ENCODE peak calls at places on chromosomes 4 and X, in eight cellular contexts. O, H, S, U, J, Z, A and Y are unnamed samples.

GRCh38 chr4:124713213-124713592 is 671 bp upstream of the ANKRD50 start:
- DNase-seq in O (peak), H (peak), S (peak), U (peak), J (peak), Z (no peak), A (peak), Y (peak)

GRCh38 chrX:150324035-150324728 is 38.9 kb upstream of the MAMLD1 start:
- DNase-seq in O (no peak), H (peak), S (no peak), U (no peak), J (no peak), Z (peak), A (peak), Y (no peak)

GRCh38 chr4:4869380-4869723 is 9.9 kb downstream of the MSX1 start:
- DNase-seq in O (no peak), H (no peak), S (no peak), U (no peak), J (peak), Z (no peak), A (no peak), Y (no peak)

GRCh38 chrX:68432648-68433047 is 647 bp downstream of the OPHN1 start:
- DNase-seq in O (no peak), H (no peak), S (no peak), U (no peak), J (no peak), Z (no peak), A (peak), Y (no peak)

GRCh38 chrX:19059063-19059462 is 63.2 kb downstream of the ADGRG2 start:
- DNase-seq in O (no peak), H (no peak), S (no peak), U (no peak), J (no peak), Z (no peak), A (no peak), Y (peak)

GRCh38 chrX:7574325-7574724 is 268.6 kb upstream of the VCX start:
- DNase-seq in O (peak), H (peak), S (no peak), U (no peak), J (peak), Z (no peak), A (peak), Y (no peak)

GRCh38 chr4:6885953-6886557 is 23.6 kb upstream of the TBC1D14 start:
- DNase-seq in O (peak), H (peak), S (peak), U (no peak), J (no peak), Z (no peak), A (peak), Y (peak)

GRCh38 chr4:55346851-55347255 is 811 bp downstream of the SRD5A3 start:
- DNase-seq in O (no peak), H (no peak), S (no peak), U (no peak), J (no peak), Z (no peak), A (no peak), Y (no peak)

GRCh38 chr4:97990409-97990808 is 152.9 kb downstream of the STPG2 start:
- DNase-seq in O (no peak), H (no peak), S (no peak), U (no peak), J (no peak), Z (no peak), A (no peak), Y (no peak)

GRCh38 chr4:65170768-65171514 is 499.3 kb downstream of the EPHA5 start:
- DNase-seq in O (no peak), H (no peak), S (no peak), U (no peak), J (no peak), Z (no peak), A (no peak), Y (no peak)

GRCh38 chr4:36386691-36387090 is 105.3 kb downstream of the DTHD1 start:
- DNase-seq in O (peak), H (no peak), S (no peak), U (no peak), J (no peak), Z (no peak), A (no peak), Y (no peak)
- TF ChIP-seq CTCF in O (no peak), H (no peak), S (no peak), U (no peak), J (no peak), Z (no peak), A (no peak), Y (no peak)

DNA sequence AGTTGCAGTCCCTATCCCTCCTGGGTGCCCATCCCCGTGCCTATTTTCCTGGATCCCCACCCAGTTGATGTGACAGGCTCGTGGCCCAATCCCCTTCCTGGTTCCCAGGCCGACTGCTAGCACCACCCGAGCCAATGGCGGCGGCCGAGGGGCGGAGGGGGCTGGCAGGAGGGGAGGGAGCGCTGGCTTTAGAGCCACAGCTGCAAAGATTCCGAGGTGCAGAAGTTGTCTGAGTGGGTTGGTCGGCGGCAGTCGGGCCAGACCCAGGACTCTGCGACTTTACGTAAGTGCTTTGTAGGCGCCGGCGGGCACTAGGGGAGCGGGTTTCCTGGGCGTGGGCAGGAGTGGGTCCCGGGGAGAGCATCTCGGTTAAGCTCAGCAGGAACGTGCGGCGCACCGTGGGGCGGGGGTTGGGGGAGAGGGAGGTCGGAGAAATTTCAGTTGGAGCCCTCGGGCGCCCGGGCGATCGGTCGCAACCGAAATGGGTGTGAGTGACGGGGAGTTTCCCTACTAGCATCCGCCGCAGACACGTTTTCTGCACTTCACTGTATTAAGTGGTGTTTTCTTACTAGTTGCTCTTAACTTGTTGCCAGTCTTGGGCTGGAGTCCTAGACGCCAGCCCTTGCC is at the start of gene PLS3:
- DNase-seq in O (no peak), H (peak), S (peak), U (peak), J (peak), Z (no peak), A (peak), Y (peak)
- H3K4me3 ChIP-seq in O (no peak), H (peak), S (peak), U (peak), J (peak), Z (peak), A (peak), Y (peak)

GRCh38 chr4:38782452-38783108 is at the start of gene TLR10:
- DNase-seq in O (peak), H (peak), S (no peak), U (no peak), J (peak), Z (no peak), A (peak), Y (peak)

GRCh38 chr4:38781854-38782261 is 932 bp downstream of the TLR10 start:
- DNase-seq in O (no peak), H (no peak), S (no peak), U (no peak), J (no peak), Z (no peak), A (no peak), Y (peak)

GRCh38 chr4:38784141-38784540 is 1.4 kb upstream of the TLR10 start:
- DNase-seq in O (no peak), H (no peak), S (no peak), U (no peak), J (no peak), Z (no peak), A (no peak), Y (no peak)

GRCh38 chr4:38785041-38785790 is 2.4 kb upstream of the TLR10 start:
- DNase-seq in O (peak), H (no peak), S (no peak), U (no peak), J (no peak), Z (no peak), A (no peak), Y (no peak)

GRCh38 chr4:38783109-38783460 is 295 bp upstream of the TLR10 start:
- DNase-seq in O (no peak), H (no peak), S (no peak), U (no peak), J (peak), Z (no peak), A (no peak), Y (no peak)
- TF ChIP-seq CTCF in O (no peak), H (no peak), S (no peak), U (no peak), J (peak), Z (peak), A (no peak), Y (no peak)

GRCh38 chrX:101079736-101080135 is 1.1 kb downstream of the TMEM35A start:
- DNase-seq in O (no peak), H (no peak), S (no peak), U (no peak), J (peak), Z (no peak), A (no peak), Y (no peak)
- H3K4me3 ChIP-seq in O (no peak), H (no peak), S (peak), U (no peak), J (no peak), Z (no peak), A (peak), Y (no peak)

GRCh38 chr4:29128810-29129209 is 1591.4 kb upstream of the PCDH7 start:
- DNase-seq in O (no peak), H (no peak), S (no peak), U (no peak), J (no peak), Z (no peak), A (no peak), Y (no peak)

GRCh38 chr4:29131304-29131703 is 1588.9 kb upstream of the PCDH7 start:
- DNase-seq in O (no peak), H (peak), S (no peak), U (no peak), J (peak), Z (no peak), A (no peak), Y (no peak)
- TF ChIP-seq CTCF in O (no peak), H (peak), S (no peak), U (no peak), J (peak), Z (no peak), A (no peak), Y (no peak)

GRCh38 chr4:26490111-26490979 is at the start of gene CCKAR:
- DNase-seq in O (no peak), H (no peak), S (no peak), U (no peak), J (no peak), Z (no peak), A (no peak), Y (no peak)
- H3K4me3 ChIP-seq in O (no peak), H (no peak), S (no peak), U (no peak), J (no peak), Z (no peak), A (no peak), Y (no peak)

GRCh38 chr4:56821394-56822263 is at the start of gene SPINK2:
- DNase-seq in O (peak), H (no peak), S (peak), U (no peak), J (peak), Z (no peak), A (no peak), Y (peak)
- TF ChIP-seq CTCF in O (no peak), H (peak), S (no peak), U (no peak), J (peak), Z (no peak), A (no peak), Y (no peak)

GRCh38 chrX:143634701-143635442 is 1.0 kb downstream of the SLITRK4 start:
- DNase-seq in O (no peak), H (no peak), S (peak), U (no peak), J (peak), Z (no peak), A (no peak), Y (no peak)
- H3K4me3 ChIP-seq in O (no peak), H (no peak), S (peak), U (peak), J (no peak), Z (no peak), A (peak), Y (no peak)

DNA sequence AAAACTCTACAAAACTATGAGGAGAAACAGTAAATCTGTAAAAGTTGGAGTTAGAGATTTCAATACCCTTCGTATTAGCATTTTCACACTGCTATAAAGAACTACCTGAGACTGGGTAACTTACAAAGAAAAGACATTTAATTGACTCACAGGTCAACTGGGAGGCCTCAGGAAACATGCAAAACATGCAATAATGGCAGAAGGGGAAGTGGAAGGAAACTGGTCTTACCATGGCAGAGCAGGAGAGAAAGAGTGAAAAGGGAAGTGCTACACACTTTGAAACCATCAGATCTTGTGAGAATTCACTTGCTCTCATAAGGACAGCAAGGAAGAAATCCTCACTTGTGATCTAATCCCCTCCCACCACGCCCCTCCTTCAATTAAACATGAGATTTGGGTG is 949.9 kb downstream of the TECRL start:
- DNase-seq in O (peak), H (no peak), S (no peak), U (no peak), J (no peak), Z (no peak), A (no peak), Y (peak)
- TF ChIP-seq CTCF in O (no peak), H (no peak), S (no peak), U (no peak), J (no peak), Z (no peak), A (no peak), Y (no peak)

GRCh38 chrX:33132569-33132968 is 78.8 kb downstream of the DMD start:
- DNase-seq in O (no peak), H (no peak), S (no peak), U (no peak), J (no peak), Z (no peak), A (no peak), Y (no peak)

GRCh38 chrX:33126469-33126868 is 84.9 kb downstream of the DMD start:
- DNase-seq in O (no peak), H (no peak), S (no peak), U (no peak), J (no peak), Z (no peak), A (no peak), Y (no peak)

GRCh38 chrX:33133320-33133719 is 78.0 kb downstream of the DMD start:
- DNase-seq in O (no peak), H (peak), S (no peak), U (no peak), J (no peak), Z (no peak), A (no peak), Y (no peak)

GRCh38 chrX:33134164-33134563 is 77.2 kb downstream of the DMD start:
- DNase-seq in O (no peak), H (no peak), S (no peak), U (no peak), J (no peak), Z (no peak), A (no peak), Y (no peak)

DNA sequence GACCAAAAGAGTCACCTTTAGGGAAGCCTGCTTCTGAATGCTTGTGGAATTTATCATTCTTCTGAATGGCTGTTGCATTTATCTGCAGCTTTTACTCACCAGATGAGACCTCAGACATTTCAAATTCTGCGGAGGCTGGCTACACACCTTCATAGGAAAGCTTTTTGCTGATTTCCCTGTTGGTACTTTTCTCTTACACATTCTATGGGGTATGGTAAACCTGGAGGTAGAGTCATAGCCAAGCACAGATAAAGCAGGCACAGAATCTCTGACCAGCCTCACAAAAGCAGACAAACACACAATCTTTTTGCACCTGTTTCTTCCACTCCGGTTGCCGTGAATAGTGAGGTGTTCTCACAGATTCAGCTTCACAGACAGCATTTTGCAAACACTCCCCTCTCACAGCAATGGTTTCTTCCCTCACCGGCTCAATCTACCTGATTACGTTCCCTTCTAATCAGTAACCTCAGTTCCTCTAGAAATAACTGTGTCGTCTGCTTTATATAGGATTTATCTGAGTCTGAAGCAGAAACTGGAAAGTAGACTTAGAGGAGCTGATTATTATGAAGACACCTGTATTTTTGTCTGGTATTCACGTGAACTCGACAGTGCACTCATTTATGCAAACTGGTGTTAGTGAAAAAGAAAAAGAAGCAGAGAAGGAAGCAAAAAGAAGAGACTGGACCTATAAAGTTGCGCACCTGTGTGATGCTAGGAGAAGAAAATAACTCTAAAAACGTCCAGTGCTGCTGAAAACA is 83.1 kb downstream of the DMD start:
- DNase-seq in O (no peak), H (no peak), S (no peak), U (no peak), J (peak), Z (no peak), A (no peak), Y (no peak)
- H3K4me3 ChIP-seq in O (no peak), H (no peak), S (no peak), U (no peak), J (no peak), Z (no peak), A (no peak), Y (no peak)